ENCODE peak calls at places on chromosomes 12 and 14, in five cellular contexts. U is upper lobe of left lung, L is GM12878, J is HepG2, Q is K562. M is an unnamed sample.

GRCh38 chr14:19800282-19801117 is 3.1 kb upstream of the OR4N2 start:
- ATAC-seq in J (peak; percentile 61), U (peak; percentile 61), Q (peak; percentile 42), L (no peak), M (no peak)

GRCh38 chr12:116483959-116484699 is 75.1 kb upstream of the MAP1LC3B2 start:
- ATAC-seq in L (no peak), J (no peak), U (no peak), Q (no peak), M (no peak)

GRCh38 chr12:47218191-47218654 is 138.5 kb upstream of the AMIGO2 start:
- ATAC-seq in L (peak; percentile 50), U (no peak), J (no peak), Q (no peak), M (no peak)

GRCh38 chr12:4564819-4565218 is 2.8 kb downstream of the DYRK4 start:
- ATAC-seq in L (peak; percentile 76), U (no peak), Q (no peak), J (no peak), M (no peak)

GRCh38 chr12:105444050-105444808 is 113.7 kb downstream of the C12orf75 start:
- ATAC-seq in U (no peak), L (no peak), J (no peak), Q (no peak), M (no peak)

GRCh38 chr12:114817491-114818440 is 133.8 kb upstream of the TBX3 start:
- ATAC-seq in J (no peak), L (no peak), U (no peak), Q (no peak), M (no peak)

GRCh38 chr12:25287610-25288009 is 36.9 kb upstream of the KRAS start:
- ATAC-seq in Q (no peak), L (no peak), U (no peak), J (no peak), M (no peak)

GRCh38 chr14:100285913-100286400 is 20.3 kb downstream of the SLC25A29 start:
- ATAC-seq in J (peak; percentile 1), U (no peak), Q (no peak), L (no peak), M (no peak)

GRCh38 chr12:27347779-27348178 is 15.1 kb downstream of the BMAL2 start:
- ATAC-seq in J (no peak), L (no peak), U (no peak), Q (no peak), M (no peak)

GRCh38 chr12:52601671-52602070 is 408 bp upstream of the KRT72 start:
- ATAC-seq in U (no peak), J (no peak), Q (no peak), L (no peak), M (no peak)

GRCh38 chr12:48296586-48297396 is 53.9 kb downstream of the ZNF641 start:
- ATAC-seq in J (no peak), L (peak; percentile 63), Q (peak; percentile 100), U (peak; percentile 96), M (peak; percentile 93)

GRCh38 chr14:72519543-72519942 is 374.4 kb downstream of the DPF3 start:
- ATAC-seq in L (peak; percentile 57), U (no peak), J (no peak), Q (no peak), M (no peak)

GRCh38 chr12:21697829-21698630 is 40.4 kb upstream of the LDHB start:
- ATAC-seq in L (no peak), Q (no peak), U (no peak), J (no peak), M (no peak)

GRCh38 chr12:20510811-20511210 is 142.5 kb downstream of the PDE3A start:
- ATAC-seq in J (no peak), U (no peak), L (no peak), Q (no peak), M (no peak)

GRCh38 chr12:44863867-44864266 is 12.2 kb downstream of the NELL2 start:
- ATAC-seq in U (no peak), L (no peak), J (no peak), Q (no peak), M (no peak)

GRCh38 chr12:71636704-71637115 is 26.9 kb downstream of the ZFC3H1 start:
- ATAC-seq in L (peak; percentile 81), U (no peak), Q (peak; percentile 66), J (peak; percentile 51), M (no peak)

GRCh38 chr14:35390577-35391387 is 13.8 kb downstream of the NFKBIA start:
- ATAC-seq in J (peak; percentile 21), Q (peak; percentile 79), U (peak; percentile 61), L (peak; percentile 74), M (no peak)

GRCh38 chr12:115341442-115341841 is 657.5 kb upstream of the TBX3 start:
- ATAC-seq in L (peak; percentile 31), U (no peak), Q (no peak), J (no peak), M (peak; percentile 84)

GRCh38 chr12:126182619-126183236 is 1117.5 kb downstream of the AACS start:
- ATAC-seq in L (no peak), Q (no peak), U (no peak), J (no peak), M (no peak)

GRCh38 chr12:41184864-41185263 is 3.3 kb upstream of the PDZRN4 start:
- ATAC-seq in Q (no peak), U (no peak), L (no peak), J (no peak), M (no peak)

GRCh38 chr14:93006484-93007128 is 83.7 kb downstream of the CHGA start:
- ATAC-seq in U (no peak), L (peak; percentile 38), J (no peak), Q (no peak), M (no peak)

GRCh38 chr12:92398565-92399309 is 253.1 kb upstream of the BTG1 start:
- ATAC-seq in Q (peak; percentile 25), U (peak; percentile 47), L (peak; percentile 28), J (no peak), M (no peak)

GRCh38 chr12:124188561-124189405 is 106.1 kb upstream of the RFLNA start:
- ATAC-seq in Q (no peak), L (no peak), U (no peak), J (peak; percentile 86), M (no peak)

GRCh38 chr12:77842430-77842829 is 11.7 kb downstream of the NAV3 start:
- ATAC-seq in U (no peak), J (peak; percentile 97), L (no peak), Q (no peak), M (peak; percentile 62)

GRCh38 chr12:100427078-100427477 is 46.6 kb upstream of the NR1H4 start:
- ATAC-seq in Q (no peak), L (no peak), U (no peak), J (peak; percentile 83), M (no peak)

GRCh38 chr12:31288381-31288780 is 37.6 kb downstream of the SINHCAF start:
- ATAC-seq in L (no peak), Q (no peak), U (no peak), J (no peak), M (no peak)

GRCh38 chr14:24122971-24123370 is 7.5 kb upstream of the FITM1 start:
- ATAC-seq in Q (no peak), U (no peak), J (no peak), L (no peak), M (no peak)

GRCh38 chr12:50558970-50559369 is 54.2 kb downstream of the DIP2B start:
- ATAC-seq in U (no peak), L (peak; percentile 29), J (no peak), Q (no peak), M (no peak)

GRCh38 chr12:107435520-107435919 is 250.1 kb upstream of the PWP1 start:
- ATAC-seq in Q (no peak), U (no peak), L (no peak), J (no peak), M (no peak)

GRCh38 chr12:127539499-127539898 is 727.5 kb upstream of the TMEM132C start:
- ATAC-seq in L (no peak), J (no peak), Q (no peak), U (no peak), M (no peak)

GRCh38 chr12:53039851-53040250 is 10.0 kb upstream of the TNS2 start:
- ATAC-seq in Q (no peak), J (no peak), L (no peak), U (no peak), M (no peak)

GRCh38 chr12:1552978-1553471 is 41.4 kb downstream of the FBXL14 start:
- ATAC-seq in Q (no peak), J (no peak), L (no peak), U (no peak), M (no peak)

GRCh38 chr12:47744005-47744651 is 14.6 kb downstream of the RAPGEF3 start:
- ATAC-seq in L (no peak), U (peak; percentile 63), Q (peak; percentile 52), J (peak; percentile 25), M (no peak)

DNA sequence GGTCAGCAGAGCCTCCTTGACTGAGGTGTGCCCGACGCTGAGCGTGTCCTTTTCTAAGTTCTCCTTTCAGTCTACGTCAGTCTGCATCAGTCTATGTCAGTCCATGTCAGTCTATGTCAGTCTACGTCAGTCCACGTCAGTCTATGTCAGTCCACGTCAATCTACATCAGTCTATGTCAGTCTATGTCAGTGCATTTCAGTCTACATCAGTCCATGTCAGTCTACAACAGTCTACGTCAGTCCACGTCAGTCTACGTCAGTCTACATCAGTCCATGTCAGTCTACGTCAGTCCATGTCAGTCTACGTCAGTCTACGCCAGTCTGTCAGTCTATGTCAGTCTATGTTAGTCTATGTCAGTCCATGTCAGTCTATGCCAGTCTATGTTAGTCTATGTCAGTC is 15.9 kb downstream of the EIF5 start:
- ATAC-seq in U (no peak), L (no peak), J (no peak), Q (no peak), M (no peak)
- TF ChIP-seq EP300 in U (no peak), L (no peak), J (no peak), Q (no peak), M (no peak)

GRCh38 chr12:12718382-12718761 is 1.2 kb downstream of the CDKN1B start:
- ATAC-seq in L (no peak), J (no peak), Q (peak; percentile 0), U (no peak), M (no peak)
- TF ChIP-seq POLR2AphosphoS5 in L (no peak), J (no peak), Q (no peak), U (no peak), M (peak; percentile 61)

DNA sequence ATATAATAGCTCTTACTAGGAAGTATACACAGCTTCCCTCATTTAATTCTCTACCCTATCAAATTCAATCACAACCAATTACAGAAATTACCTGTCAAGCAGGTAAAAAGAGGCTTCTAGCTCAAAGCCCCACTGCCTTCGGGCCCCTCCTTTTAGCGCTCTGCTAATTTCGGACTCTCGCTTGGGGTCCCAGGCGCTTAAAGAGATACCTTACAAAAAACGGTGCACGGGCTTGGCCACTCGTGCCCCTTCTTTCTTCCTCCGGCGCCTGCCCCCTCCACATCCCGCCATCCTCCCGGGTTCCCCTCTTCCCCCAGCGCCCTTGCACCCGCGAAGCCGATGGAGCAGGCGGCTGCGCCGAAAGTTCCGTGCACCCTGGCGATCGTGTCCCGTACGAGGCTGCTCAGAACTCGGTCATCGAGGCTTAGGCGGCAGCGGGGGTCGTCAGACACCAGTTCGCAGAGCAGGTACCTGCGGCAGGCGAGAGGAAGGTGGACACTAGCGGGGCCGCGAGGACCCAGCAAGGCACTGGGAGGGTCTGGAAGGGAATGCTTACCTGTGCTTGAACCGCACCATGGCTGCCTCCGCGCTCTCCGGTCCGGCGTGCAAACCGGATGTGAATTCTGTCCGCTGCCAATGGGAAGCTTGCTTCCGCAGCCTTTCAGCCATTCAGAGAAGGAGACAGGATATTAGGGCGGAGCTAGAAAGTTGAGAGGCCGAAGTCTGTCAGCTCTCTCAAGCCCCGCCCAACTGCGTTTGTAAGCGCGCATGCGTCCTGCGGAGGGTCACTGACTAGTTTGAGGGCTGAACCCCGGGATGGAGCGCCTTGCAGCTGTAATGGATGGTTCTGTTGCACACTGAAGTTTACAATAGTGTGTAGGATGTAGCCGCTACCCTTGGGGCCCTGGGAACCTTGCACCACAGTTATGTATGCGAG is at the start of gene POP5:
- ATAC-seq in Q (peak; percentile 95), L (peak; percentile 95), J (peak; percentile 93), U (peak; percentile 97), M (peak; percentile 95)
- TF ChIP-seq POLR2A in Q (peak; percentile 93), L (peak; percentile 97), J (peak; percentile 89), U (peak; percentile 54), M (peak; percentile 49)

GRCh38 chr12:131021142-131021541 is 67.4 kb downstream of the ADGRD1 start:
- ATAC-seq in Q (no peak), J (no peak), U (no peak), L (no peak), M (no peak)
- TF ChIP-seq EP300 in Q (no peak), J (no peak), U (no peak), L (no peak), M (no peak)

M was measured in gastroesophageal sphincter.